ENCODE peak calls at places on chromosomes 4 and X, in four cellular contexts. One of them, this sample, is unnamed.

GRCh38 chrX:545488-545887 is 85.1 kb upstream of the SHOX start:
- DNase-seq in thoracic aorta: no peak
- DNase-seq in coronary artery: no peak
- DNase-seq in fibroblast of mammary gland: peak
- DNase-seq in this sample: peak

GRCh38 chr4:25759101-25759500 is 103.5 kb downstream of the SLC34A2 start:
- DNase-seq in thoracic aorta: no peak
- DNase-seq in coronary artery: no peak
- DNase-seq in fibroblast of mammary gland: no peak
- DNase-seq in this sample: no peak

GRCh38 chrX:41922694-41923171 is 621 bp downstream of the CASK start:
- DNase-seq in thoracic aorta: no peak
- DNase-seq in coronary artery: peak
- DNase-seq in fibroblast of mammary gland: no peak
- DNase-seq in this sample: peak

GRCh38 chrX:104641176-104641575 is 75.2 kb downstream of the IL1RAPL2 start:
- DNase-seq in coronary artery: no peak
- DNase-seq in thoracic aorta: no peak
- DNase-seq in fibroblast of mammary gland: no peak
- DNase-seq in this sample: no peak

GRCh38 chr4:101853028-101853427 is 62.5 kb downstream of the BANK1 start:
- DNase-seq in fibroblast of mammary gland: no peak
- DNase-seq in thoracic aorta: no peak
- DNase-seq in coronary artery: no peak
- DNase-seq in this sample: no peak

GRCh38 chr4:102530986-102531385 is 29.8 kb downstream of the NFKB1 start:
- DNase-seq in fibroblast of mammary gland: no peak
- DNase-seq in thoracic aorta: no peak
- DNase-seq in coronary artery: no peak
- DNase-seq in this sample: no peak

GRCh38 chr4:183624548-183624947 is 34.4 kb downstream of the RWDD4 start:
- DNase-seq in fibroblast of mammary gland: no peak
- DNase-seq in coronary artery: no peak
- DNase-seq in thoracic aorta: no peak
- DNase-seq in this sample: no peak

GRCh38 chr4:185017964-185018772 is at the start of gene HELT:
- DNase-seq in coronary artery: no peak
- DNase-seq in thoracic aorta: no peak
- DNase-seq in fibroblast of mammary gland: no peak
- DNase-seq in this sample: no peak

GRCh38 chr4:112083587-112084347 is 61.5 kb upstream of the FAM241A start:
- DNase-seq in coronary artery: no peak
- DNase-seq in thoracic aorta: no peak
- DNase-seq in fibroblast of mammary gland: peak
- DNase-seq in this sample: no peak

GRCh38 chrX:40085714-40086113 is 12.0 kb downstream of the BCOR start:
- DNase-seq in thoracic aorta: no peak
- DNase-seq in coronary artery: no peak
- DNase-seq in fibroblast of mammary gland: no peak
- DNase-seq in this sample: peak

GRCh38 chr4:151725087-151725486 is 35.7 kb downstream of the GATB start:
- DNase-seq in thoracic aorta: no peak
- DNase-seq in fibroblast of mammary gland: no peak
- DNase-seq in coronary artery: no peak
- DNase-seq in this sample: no peak

GRCh38 chrX:53239474-53239873 is 14.5 kb upstream of the KDM5C start:
- DNase-seq in coronary artery: no peak
- DNase-seq in thoracic aorta: no peak
- DNase-seq in fibroblast of mammary gland: peak
- DNase-seq in this sample: peak

GRCh38 chr4:78056265-78057129 is 626 bp upstream of the FRAS1 start:
- DNase-seq in fibroblast of mammary gland: peak
- DNase-seq in thoracic aorta: peak
- DNase-seq in coronary artery: peak
- DNase-seq in this sample: peak

GRCh38 chr4:121217385-121217784 is 53.3 kb upstream of the TNIP3 start:
- DNase-seq in fibroblast of mammary gland: peak
- DNase-seq in coronary artery: no peak
- DNase-seq in thoracic aorta: no peak
- DNase-seq in this sample: no peak

GRCh38 chr4:54685810-54686209 is 28.1 kb downstream of the KIT start:
- DNase-seq in fibroblast of mammary gland: no peak
- DNase-seq in thoracic aorta: no peak
- DNase-seq in coronary artery: no peak
- DNase-seq in this sample: no peak

GRCh38 chr4:5839751-5840674 is 52.9 kb downstream of the CRMP1 start:
- DNase-seq in fibroblast of mammary gland: peak
- DNase-seq in coronary artery: no peak
- DNase-seq in thoracic aorta: peak
- DNase-seq in this sample: peak

GRCh38 chr4:95637047-95637600 is 88.4 kb upstream of the UNC5C start:
- DNase-seq in thoracic aorta: no peak
- DNase-seq in fibroblast of mammary gland: peak
- DNase-seq in coronary artery: no peak
- DNase-seq in this sample: no peak

GRCh38 chr4:8644966-8645752 is 52.6 kb downstream of the CPZ start:
- DNase-seq in fibroblast of mammary gland: no peak
- DNase-seq in thoracic aorta: no peak
- DNase-seq in coronary artery: peak
- DNase-seq in this sample: no peak

GRCh38 chrX:119468930-119469635 is 839 bp downstream of the SLC25A5 start:
- DNase-seq in coronary artery: peak
- DNase-seq in thoracic aorta: peak
- DNase-seq in fibroblast of mammary gland: peak
- DNase-seq in this sample: peak

GRCh38 chrX:150849996-150850720 is 48.3 kb downstream of the CD99L2 start:
- DNase-seq in thoracic aorta: no peak
- DNase-seq in coronary artery: no peak
- DNase-seq in fibroblast of mammary gland: no peak
- DNase-seq in this sample: no peak
- H3K4me3 ChIP-seq in thoracic aorta: no peak
- H3K4me3 ChIP-seq in coronary artery: no peak
- H3K4me3 ChIP-seq in fibroblast of mammary gland: no peak
- H3K4me3 ChIP-seq in this sample: no peak

GRCh38 chr4:13541720-13542576 is 2.4 kb downstream of the NKX3-2 start:
- DNase-seq in coronary artery: no peak
- DNase-seq in thoracic aorta: no peak
- DNase-seq in fibroblast of mammary gland: no peak
- DNase-seq in this sample: no peak

GRCh38 chr4:13543091-13543581 is 1.2 kb downstream of the NKX3-2 start:
- DNase-seq in coronary artery: no peak
- DNase-seq in fibroblast of mammary gland: no peak
- DNase-seq in thoracic aorta: no peak
- DNase-seq in this sample: no peak

GRCh38 chr4:13543648-13544555 is at the start of gene NKX3-2:
- DNase-seq in fibroblast of mammary gland: no peak
- DNase-seq in thoracic aorta: no peak
- DNase-seq in coronary artery: no peak
- DNase-seq in this sample: peak

GRCh38 chr4:13541176-13541604 is 3.1 kb downstream of the NKX3-2 start:
- DNase-seq in coronary artery: no peak
- DNase-seq in thoracic aorta: no peak
- DNase-seq in fibroblast of mammary gland: no peak
- DNase-seq in this sample: no peak

GRCh38 chr4:13542577-13543042 is 1.7 kb downstream of the NKX3-2 start:
- DNase-seq in fibroblast of mammary gland: no peak
- DNase-seq in thoracic aorta: no peak
- DNase-seq in coronary artery: no peak
- DNase-seq in this sample: no peak
- H3K4me3 ChIP-seq in fibroblast of mammary gland: no peak
- H3K4me3 ChIP-seq in thoracic aorta: peak
- H3K4me3 ChIP-seq in coronary artery: peak
- H3K4me3 ChIP-seq in this sample: no peak

GRCh38 chr4:1337951-1338751 is 8.9 kb upstream of the UVSSA start:
- DNase-seq in fibroblast of mammary gland: no peak
- DNase-seq in thoracic aorta: no peak
- DNase-seq in coronary artery: no peak
- DNase-seq in this sample: no peak
- H3K4me3 ChIP-seq in fibroblast of mammary gland: no peak
- H3K4me3 ChIP-seq in thoracic aorta: no peak
- H3K4me3 ChIP-seq in coronary artery: no peak
- H3K4me3 ChIP-seq in this sample: no peak

DNA sequence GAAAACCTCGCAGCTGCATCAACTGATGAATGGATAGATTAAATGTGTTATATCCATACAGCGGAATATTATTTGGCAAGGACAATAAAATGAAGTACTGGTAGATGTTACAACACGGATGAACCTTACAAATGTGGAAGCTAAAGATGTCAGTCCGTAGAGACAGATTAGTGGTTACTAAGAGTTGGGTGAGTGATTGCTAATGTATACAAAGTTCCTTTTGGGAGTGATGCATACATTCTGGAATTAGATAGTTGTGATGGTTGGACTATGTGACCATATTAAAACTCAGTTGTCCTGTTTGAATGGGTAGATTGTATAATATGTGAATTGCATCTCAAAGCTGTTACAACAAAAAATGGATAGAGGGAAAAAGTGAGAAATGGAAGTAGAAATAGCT is 2.8 kb downstream of the FIP1L1 start:
- DNase-seq in thoracic aorta: no peak
- DNase-seq in fibroblast of mammary gland: peak
- DNase-seq in coronary artery: no peak
- DNase-seq in this sample: no peak
- H3K4me3 ChIP-seq in thoracic aorta: no peak
- H3K4me3 ChIP-seq in fibroblast of mammary gland: no peak
- H3K4me3 ChIP-seq in coronary artery: no peak
- H3K4me3 ChIP-seq in this sample: no peak

GRCh38 chr4:129929052-129929451 is 833.1 kb downstream of the C4orf33 start:
- DNase-seq in thoracic aorta: no peak
- DNase-seq in fibroblast of mammary gland: peak
- DNase-seq in coronary artery: no peak
- DNase-seq in this sample: no peak

GRCh38 chr4:129929984-129930383 is 834.0 kb downstream of the C4orf33 start:
- DNase-seq in fibroblast of mammary gland: no peak
- DNase-seq in coronary artery: no peak
- DNase-seq in thoracic aorta: no peak
- DNase-seq in this sample: no peak

GRCh38 chr4:129926936-129927335 is 831.0 kb downstream of the C4orf33 start:
- DNase-seq in thoracic aorta: no peak
- DNase-seq in coronary artery: no peak
- DNase-seq in fibroblast of mammary gland: peak
- DNase-seq in this sample: no peak
- H3K4me3 ChIP-seq in thoracic aorta: no peak
- H3K4me3 ChIP-seq in coronary artery: no peak
- H3K4me3 ChIP-seq in fibroblast of mammary gland: no peak
- H3K4me3 ChIP-seq in this sample: no peak

GRCh38 chr4:1250527-1250812 is 1.5 kb upstream of the CTBP1 start:
- DNase-seq in thoracic aorta: no peak
- DNase-seq in coronary artery: peak
- DNase-seq in fibroblast of mammary gland: no peak
- DNase-seq in this sample: no peak
- H3K4me3 ChIP-seq in thoracic aorta: no peak
- H3K4me3 ChIP-seq in coronary artery: no peak
- H3K4me3 ChIP-seq in fibroblast of mammary gland: no peak
- H3K4me3 ChIP-seq in this sample: no peak

DNA sequence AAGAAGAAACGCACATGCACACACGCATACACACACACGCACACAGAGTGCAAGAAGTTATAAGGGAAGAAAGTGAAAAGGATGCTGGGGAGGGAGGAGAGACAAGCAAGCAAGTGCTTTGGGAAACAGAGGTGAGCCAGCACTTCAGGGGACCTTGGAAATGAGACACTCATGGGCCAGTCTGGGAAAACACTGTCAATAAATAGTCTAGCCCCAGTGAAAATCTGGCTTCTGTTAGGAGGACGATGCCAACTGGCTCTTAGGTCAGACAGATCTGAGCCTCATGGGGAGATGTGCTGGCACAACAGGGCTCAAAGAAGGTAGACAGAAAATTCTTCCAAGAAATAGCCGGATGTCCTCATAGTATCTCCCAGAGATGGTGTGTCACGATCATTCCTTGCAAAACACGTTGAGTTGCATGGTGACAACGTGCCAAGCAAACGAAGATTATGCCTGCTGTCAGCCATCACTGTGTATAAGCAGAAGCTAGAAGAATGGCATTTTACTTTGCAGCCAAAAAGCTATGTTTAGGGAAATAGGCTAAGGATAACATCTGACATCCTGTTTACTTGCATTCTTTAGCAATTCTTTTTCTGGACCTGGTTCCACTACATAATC is 557 bp upstream of the ARHGEF6 start:
- DNase-seq in fibroblast of mammary gland: peak
- DNase-seq in thoracic aorta: no peak
- DNase-seq in coronary artery: no peak
- DNase-seq in this sample: peak
- H3K4me3 ChIP-seq in fibroblast of mammary gland: no peak
- H3K4me3 ChIP-seq in thoracic aorta: peak
- H3K4me3 ChIP-seq in coronary artery: peak
- H3K4me3 ChIP-seq in this sample: peak

DNA sequence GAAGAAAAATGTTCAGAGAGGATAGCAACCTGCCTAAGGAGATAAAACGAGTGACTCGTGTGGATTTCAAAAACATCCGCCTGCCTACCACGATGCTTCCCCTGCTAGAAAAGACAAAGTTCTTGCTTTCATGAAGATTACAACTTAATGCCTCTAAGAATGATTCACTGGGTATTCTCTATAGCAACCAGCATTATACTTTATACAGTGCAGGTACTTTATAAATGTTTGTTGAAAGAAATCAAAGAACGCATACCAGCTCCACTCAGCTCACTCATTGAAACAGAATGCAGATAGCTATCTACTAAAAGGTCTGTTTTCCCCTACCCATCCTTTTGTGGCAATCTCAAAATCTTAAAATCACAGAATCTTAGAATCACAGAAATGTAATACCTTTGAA is 33.7 kb downstream of the GASK1B start:
- DNase-seq in fibroblast of mammary gland: no peak
- DNase-seq in coronary artery: no peak
- DNase-seq in thoracic aorta: no peak
- DNase-seq in this sample: no peak
- H3K4me3 ChIP-seq in fibroblast of mammary gland: no peak
- H3K4me3 ChIP-seq in coronary artery: no peak
- H3K4me3 ChIP-seq in thoracic aorta: peak
- H3K4me3 ChIP-seq in this sample: no peak

This sample was measured in MG63.